ENCODE peak calls at places on chromosome 22, in five cellular contexts. P is K562, R is fibroblast of lung, Z is GM23338, V is neuronal stem cell. A is an unnamed sample.
A peak's percentile ranks its signal among the peaks of the same experiment; 100 is the strongest.

GRCh38 chr22:24290459-24290858 is 19.8 kb downstream of the SPECC1L start:
- DNase-seq in P (no peak), R (peak; percentile 50), Z (no peak), V (no peak), A (no peak)

GRCh38 chr22:24492391-24492790 is 2.7 kb upstream of the UPB1 start:
- DNase-seq in P (no peak), R (no peak), Z (no peak), V (no peak), A (no peak)

GRCh38 chr22:50315289-50316113 is 8.1 kb upstream of the PLXNB2 start:
- DNase-seq in P (no peak), R (no peak), Z (no peak), V (no peak), A (peak; percentile 71)

GRCh38 chr22:49184736-49185135 is 642.9 kb downstream of the BRD1 start:
- DNase-seq in P (no peak), R (no peak), Z (no peak), V (no peak), A (no peak)

GRCh38 chr22:50396751-50397370 is 53.7 kb downstream of the PPP6R2 start:
- DNase-seq in P (no peak), R (no peak), Z (no peak), V (no peak), A (peak; percentile 50)

GRCh38 chr22:49659924-49660315 is 167.8 kb downstream of the BRD1 start:
- DNase-seq in P (no peak), R (no peak), Z (no peak), V (no peak), A (peak; percentile 56)

GRCh38 chr22:27842236-27842993 is 40.9 kb upstream of the MN1 start:
- DNase-seq in P (no peak), R (no peak), Z (no peak), V (no peak), A (no peak)

GRCh38 chr22:38944653-38945052 is 12.8 kb upstream of the APOBEC3A start:
- DNase-seq in P (no peak), R (no peak), Z (no peak), V (no peak), A (no peak)

GRCh38 chr22:38578505-38578904 is 8.5 kb upstream of the DMC1 start:
- DNase-seq in P (no peak), R (no peak), Z (peak; percentile 30), V (no peak), A (no peak)

GRCh38 chr22:42324991-42325710 is 54.7 kb upstream of the TCF20 start:
- DNase-seq in P (no peak), R (no peak), Z (no peak), V (no peak), A (no peak)

GRCh38 chr22:27331526-27332281 is 469.9 kb downstream of the MN1 start:
- DNase-seq in P (no peak), R (no peak), Z (peak; percentile 77), V (no peak), A (peak; percentile 83)

GRCh38 chr22:34105461-34106062 is 185.3 kb upstream of the LARGE1 start:
- DNase-seq in P (no peak), R (no peak), Z (peak; percentile 88), V (peak; percentile 62), A (no peak)

GRCh38 chr22:36860017-36860416 is 789 bp upstream of the NCF4 start:
- DNase-seq in P (no peak), R (no peak), Z (no peak), V (no peak), A (no peak)

GRCh38 chr22:38228873-38229740 is 27.3 kb downstream of the MAFF start:
- DNase-seq in P (no peak), R (peak; percentile 73), Z (no peak), V (no peak), A (peak; percentile 95)

GRCh38 chr22:37284807-37285355 is 2.6 kb downstream of the CYTH4 start:
- DNase-seq in P (no peak), R (no peak), Z (no peak), V (no peak), A (peak; percentile 75)

GRCh38 chr22:24763872-24764485 is 10.5 kb downstream of the PIWIL3 start:
- DNase-seq in P (no peak), R (no peak), Z (peak; percentile 39), V (no peak), A (peak; percentile 34)

GRCh38 chr22:42066133-42066761 is 4.4 kb downstream of the NAGA start:
- DNase-seq in P (no peak), R (no peak), Z (no peak), V (no peak), A (no peak)

GRCh38 chr22:49084203-49084602 is 743.5 kb downstream of the BRD1 start:
- DNase-seq in P (peak; percentile 20), R (no peak), Z (no peak), V (no peak), A (peak; percentile 29)

GRCh38 chr22:24431309-24432034 is 4.1 kb downstream of the ADORA2A start:
- DNase-seq in P (no peak), R (no peak), Z (no peak), V (no peak), A (peak; percentile 80)

GRCh38 chr22:40747361-40747760 is 68.1 kb downstream of the MCHR1 start:
- DNase-seq in P (no peak), R (no peak), Z (no peak), V (no peak), A (no peak)

GRCh38 chr22:24325105-24325757 is 54.6 kb downstream of the SPECC1L start:
- DNase-seq in P (peak; percentile 16), R (peak; percentile 85), Z (peak; percentile 54), V (no peak), A (peak; percentile 95)

GRCh38 chr22:32660292-32660691 is 141.2 kb upstream of the TIMP3 start:
- DNase-seq in P (peak; percentile 69), R (peak; percentile 62), Z (peak; percentile 90), V (peak; percentile 42), A (peak; percentile 92)

GRCh38 chr22:27749597-27750225 is 51.8 kb downstream of the MN1 start:
- DNase-seq in P (no peak), R (peak; percentile 61), Z (peak; percentile 59), V (no peak), A (no peak)

GRCh38 chr22:49211176-49211575 is 616.5 kb downstream of the BRD1 start:
- DNase-seq in P (no peak), R (no peak), Z (no peak), V (no peak), A (peak; percentile 63)

GRCh38 chr22:26367402-26368245 is 61.4 kb upstream of the ASPHD2 start:
- DNase-seq in P (peak; percentile 65), R (peak; percentile 34), Z (peak; percentile 93), V (peak; percentile 65), A (peak; percentile 86)

GRCh38 chr22:38863531-38864131 is 8.4 kb downstream of the CBX6 start:
- DNase-seq in P (no peak), R (no peak), Z (no peak), V (no peak), A (peak; percentile 81)

GRCh38 chr22:26927841-26928240 is 270.5 kb downstream of the MIAT start:
- DNase-seq in P (no peak), R (no peak), Z (no peak), V (no peak), A (no peak)

GRCh38 chr22:27751277-27752070 is 50.1 kb downstream of the MN1 start:
- DNase-seq in P (no peak), R (no peak), Z (no peak), V (no peak), A (peak; percentile 75)

GRCh38 chr22:50398698-50399648 is 55.8 kb downstream of the PPP6R2 start:
- DNase-seq in P (no peak), R (no peak), Z (no peak), V (no peak), A (peak; percentile 42)

GRCh38 chr22:45456811-45457210 is 43.3 kb downstream of the RIBC2 start:
- DNase-seq in P (no peak), R (no peak), Z (no peak), V (no peak), A (no peak)

GRCh38 chr22:22682196-22682595 is 37.8 kb downstream of the GGTLC2 start:
- DNase-seq in P (no peak), R (no peak), Z (no peak), V (no peak), A (no peak)

GRCh38 chr22:22682807-22683667 is 38.6 kb downstream of the GGTLC2 start:
- DNase-seq in P (no peak), R (peak; percentile 24), Z (no peak), V (no peak), A (no peak)

GRCh38 chr22:22683668-22684361 is 39.4 kb downstream of the GGTLC2 start:
- DNase-seq in P (no peak), R (no peak), Z (no peak), V (no peak), A (no peak)

GRCh38 chr22:22678970-22679369 is 34.6 kb downstream of the GGTLC2 start:
- DNase-seq in P (no peak), R (no peak), Z (no peak), V (no peak), A (no peak)

GRCh38 chr22:22681221-22681739 is 36.9 kb downstream of the GGTLC2 start:
- DNase-seq in P (no peak), R (peak; percentile 11), Z (no peak), V (no peak), A (no peak)
- H3K4me1 ChIP-seq in P (peaks cover 6% of the 10 kb centered on the region), R (peaks cover 6% of the 10 kb centered on the region), Z (no peaks in the 10 kb centered on the region), V (no peaks in the 10 kb centered on the region), A (peaks cover 38% of the 10 kb centered on the region)

DNA sequence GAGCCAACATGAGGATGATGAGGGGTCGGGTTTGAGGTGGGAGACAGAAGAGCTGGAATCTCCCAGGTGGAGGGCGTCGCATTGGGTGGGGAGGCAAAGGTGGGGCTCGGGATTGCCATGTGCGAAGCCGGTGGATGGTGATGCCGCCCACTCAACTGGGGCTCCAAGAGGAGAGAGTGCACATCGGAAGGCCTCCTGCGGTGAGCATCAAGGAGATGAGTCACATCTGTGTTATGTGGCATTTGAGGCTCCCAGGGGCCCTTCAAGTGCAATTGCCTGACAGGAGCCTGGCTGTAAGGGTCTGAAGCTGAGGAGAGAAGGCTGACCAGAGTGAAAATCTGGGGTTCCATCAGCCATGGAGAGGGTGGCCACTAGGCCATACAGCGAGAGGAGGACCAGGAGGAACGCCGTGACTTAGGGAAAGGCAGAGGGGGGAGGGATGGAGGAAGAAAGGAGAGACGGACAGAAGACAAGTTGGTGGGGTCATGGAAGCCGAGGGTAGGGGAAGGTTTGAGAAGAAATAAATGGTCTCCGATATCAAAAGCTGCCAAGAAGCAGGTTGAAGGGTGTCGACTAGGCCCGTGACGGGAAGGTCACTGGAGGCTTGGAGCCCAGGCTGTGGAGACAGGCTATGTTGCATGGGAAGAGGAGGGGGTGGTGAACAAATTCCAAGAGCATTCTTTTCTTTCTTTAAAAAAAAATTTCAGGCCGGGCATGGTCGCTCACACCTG is 21.3 kb downstream of the RASD2 start:
- DNase-seq in P (peak; percentile 38), R (peak; percentile 91), Z (peak; percentile 72), V (no peak), A (peak; percentile 87)
- H3K4me2 ChIP-seq in P (no peak overlapping the region), R (no peak overlapping the region), Z (no peak overlapping the region), V (no peak overlapping the region), A (peak overlapping the region; percentile 28)

GRCh38 chr22:18023509-18024275 is 669 bp downstream of the MICAL3 start:
- DNase-seq in P (peak; percentile 61), R (peak; percentile 89), Z (peak; percentile 80), V (peak; percentile 31), A (peak; percentile 97)
- H2AFZ ChIP-seq in P (peak overlapping the region; percentile 83), R (peak overlapping the region; percentile 84), Z (peak overlapping the region; percentile 100), V (peak overlapping the region; percentile 92), A (peak overlapping the region; percentile 89)

DNA sequence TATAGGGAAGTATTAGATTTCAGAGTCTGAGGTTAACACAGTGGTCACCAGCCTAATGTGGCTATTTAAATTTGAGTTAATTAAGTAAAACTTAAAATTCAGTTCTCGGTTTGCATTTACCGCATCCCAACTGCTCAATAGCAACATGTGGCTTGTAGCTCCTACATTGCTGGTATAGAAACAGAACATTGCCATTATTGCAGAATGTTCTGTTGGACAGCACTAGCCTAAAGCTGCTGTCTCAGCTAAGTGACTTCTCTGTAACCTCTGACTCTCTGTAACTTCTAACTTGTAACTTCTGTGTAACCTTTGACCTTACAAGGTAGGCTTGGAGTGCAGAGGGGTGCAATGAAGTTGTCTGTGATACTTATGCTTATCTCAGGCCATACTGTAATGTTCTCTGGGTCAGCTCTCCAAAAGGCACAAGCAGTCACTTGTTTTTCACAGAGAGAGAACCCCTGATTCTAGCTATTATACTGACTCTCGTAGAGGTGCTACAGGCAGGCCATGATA is 78.7 kb downstream of the ZNRF3 start:
- DNase-seq in P (peak; percentile 14), R (no peak), Z (no peak), V (no peak), A (no peak)
- H3K4me1 ChIP-seq in P (peaks cover 4% of the 10 kb centered on the region), R (no peaks in the 10 kb centered on the region), Z (peaks cover 30% of the 10 kb centered on the region), V (peaks cover 3% of the 10 kb centered on the region), A (no peaks in the 10 kb centered on the region)